ENCODE peak calls at places on chromosome X, in eight cellular contexts. One of them, this sample, is unnamed.

GRCh38 chrX:48720580-48721240 is 24.2 kb downstream of the SUV39H1 start:
- DNase-seq in naive thymus-derived CD4-positive, alpha-beta T cell: no peak
- DNase-seq in aorta: no peak
- DNase-seq in right cardiac atrium: no peak
- DNase-seq in CD4-positive, alpha-beta T cell: no peak
- DNase-seq in psoas muscle: no peak
- DNase-seq in heart right ventricle: no peak
- DNase-seq in PC-9: no peak
- DNase-seq in this sample: no peak

GRCh38 chrX:40154229-40154852 is 56.6 kb upstream of the BCOR start:
- DNase-seq in naive thymus-derived CD4-positive, alpha-beta T cell: no peak
- DNase-seq in aorta: peak; percentile 63
- DNase-seq in right cardiac atrium: peak; percentile 78
- DNase-seq in CD4-positive, alpha-beta T cell: no peak
- DNase-seq in psoas muscle: no peak
- DNase-seq in heart right ventricle: peak; percentile 57
- DNase-seq in PC-9: no peak
- DNase-seq in this sample: no peak

GRCh38 chrX:5086388-5086787 is 1142.3 kb downstream of the NLGN4X start:
- DNase-seq in naive thymus-derived CD4-positive, alpha-beta T cell: no peak
- DNase-seq in aorta: no peak
- DNase-seq in right cardiac atrium: no peak
- DNase-seq in CD4-positive, alpha-beta T cell: no peak
- DNase-seq in psoas muscle: no peak
- DNase-seq in heart right ventricle: no peak
- DNase-seq in PC-9: no peak
- DNase-seq in this sample: no peak

GRCh38 chrX:153804100-153804595 is 9.7 kb downstream of the SSR4 start:
- DNase-seq in naive thymus-derived CD4-positive, alpha-beta T cell: no peak
- DNase-seq in aorta: no peak
- DNase-seq in right cardiac atrium: no peak
- DNase-seq in CD4-positive, alpha-beta T cell: no peak
- DNase-seq in psoas muscle: no peak
- DNase-seq in heart right ventricle: no peak
- DNase-seq in PC-9: no peak
- DNase-seq in this sample: no peak

GRCh38 chrX:129961180-129962083 is 21.0 kb upstream of the BCORL1 start:
- DNase-seq in naive thymus-derived CD4-positive, alpha-beta T cell: no peak
- DNase-seq in aorta: peak; percentile 66
- DNase-seq in right cardiac atrium: peak; percentile 84
- DNase-seq in CD4-positive, alpha-beta T cell: peak; percentile 55
- DNase-seq in psoas muscle: peak; percentile 49
- DNase-seq in heart right ventricle: peak; percentile 54
- DNase-seq in PC-9: peak; percentile 79
- DNase-seq in this sample: no peak

GRCh38 chrX:55326985-55327384 is 62.3 kb upstream of the PAGE3 start:
- DNase-seq in naive thymus-derived CD4-positive, alpha-beta T cell: no peak
- DNase-seq in aorta: no peak
- DNase-seq in right cardiac atrium: no peak
- DNase-seq in CD4-positive, alpha-beta T cell: no peak
- DNase-seq in psoas muscle: no peak
- DNase-seq in heart right ventricle: no peak
- DNase-seq in PC-9: no peak
- DNase-seq in this sample: no peak

GRCh38 chrX:149825424-149825823 is 43.7 kb downstream of the MAGEA9 start:
- DNase-seq in naive thymus-derived CD4-positive, alpha-beta T cell: no peak
- DNase-seq in aorta: no peak
- DNase-seq in right cardiac atrium: no peak
- DNase-seq in CD4-positive, alpha-beta T cell: peak; percentile 17
- DNase-seq in psoas muscle: no peak
- DNase-seq in heart right ventricle: peak; percentile 18
- DNase-seq in PC-9: peak; percentile 5
- DNase-seq in this sample: no peak

GRCh38 chrX:129655547-129656248 is 942 bp upstream of the APLN start:
- DNase-seq in naive thymus-derived CD4-positive, alpha-beta T cell: no peak
- DNase-seq in aorta: no peak
- DNase-seq in right cardiac atrium: no peak
- DNase-seq in CD4-positive, alpha-beta T cell: no peak
- DNase-seq in psoas muscle: no peak
- DNase-seq in heart right ventricle: no peak
- DNase-seq in PC-9: no peak
- DNase-seq in this sample: no peak

GRCh38 chrX:112473654-112474053 is 206.1 kb downstream of the LHFPL1 start:
- DNase-seq in naive thymus-derived CD4-positive, alpha-beta T cell: no peak
- DNase-seq in aorta: no peak
- DNase-seq in right cardiac atrium: peak; percentile 12
- DNase-seq in CD4-positive, alpha-beta T cell: no peak
- DNase-seq in psoas muscle: no peak
- DNase-seq in heart right ventricle: no peak
- DNase-seq in PC-9: no peak
- DNase-seq in this sample: no peak

GRCh38 chrX:96372313-96373046 is 312.2 kb upstream of the DIAPH2 start:
- DNase-seq in naive thymus-derived CD4-positive, alpha-beta T cell: no peak
- DNase-seq in aorta: no peak
- DNase-seq in right cardiac atrium: no peak
- DNase-seq in CD4-positive, alpha-beta T cell: no peak
- DNase-seq in psoas muscle: no peak
- DNase-seq in heart right ventricle: no peak
- DNase-seq in PC-9: peak; percentile 7
- DNase-seq in this sample: no peak

GRCh38 chrX:41313419-41313818 is 20.5 kb upstream of the DDX3X start:
- DNase-seq in naive thymus-derived CD4-positive, alpha-beta T cell: no peak
- DNase-seq in aorta: no peak
- DNase-seq in right cardiac atrium: no peak
- DNase-seq in CD4-positive, alpha-beta T cell: no peak
- DNase-seq in psoas muscle: no peak
- DNase-seq in heart right ventricle: no peak
- DNase-seq in PC-9: no peak
- DNase-seq in this sample: no peak

GRCh38 chrX:10203617-10204016 is 46.8 kb downstream of the CLCN4 start:
- DNase-seq in naive thymus-derived CD4-positive, alpha-beta T cell: no peak
- DNase-seq in aorta: no peak
- DNase-seq in right cardiac atrium: no peak
- DNase-seq in CD4-positive, alpha-beta T cell: no peak
- DNase-seq in psoas muscle: no peak
- DNase-seq in heart right ventricle: no peak
- DNase-seq in PC-9: no peak
- DNase-seq in this sample: no peak

GRCh38 chrX:71579136-71579989 is 1.1 kb downstream of the GCNA start:
- DNase-seq in naive thymus-derived CD4-positive, alpha-beta T cell: no peak
- DNase-seq in aorta: no peak
- DNase-seq in right cardiac atrium: no peak
- DNase-seq in CD4-positive, alpha-beta T cell: no peak
- DNase-seq in psoas muscle: no peak
- DNase-seq in heart right ventricle: no peak
- DNase-seq in PC-9: no peak
- DNase-seq in this sample: no peak

GRCh38 chrX:50813843-50814661 is at the start of gene SHROOM4:
- DNase-seq in naive thymus-derived CD4-positive, alpha-beta T cell: no peak
- DNase-seq in aorta: peak; percentile 71
- DNase-seq in right cardiac atrium: peak; percentile 82
- DNase-seq in CD4-positive, alpha-beta T cell: no peak
- DNase-seq in psoas muscle: peak; percentile 50
- DNase-seq in heart right ventricle: peak; percentile 55
- DNase-seq in PC-9: no peak
- DNase-seq in this sample: peak; percentile 45

GRCh38 chrX:50818986-50819385 is 5.0 kb upstream of the SHROOM4 start:
- DNase-seq in naive thymus-derived CD4-positive, alpha-beta T cell: no peak
- DNase-seq in aorta: no peak
- DNase-seq in right cardiac atrium: no peak
- DNase-seq in CD4-positive, alpha-beta T cell: no peak
- DNase-seq in psoas muscle: no peak
- DNase-seq in heart right ventricle: no peak
- DNase-seq in PC-9: no peak
- DNase-seq in this sample: no peak

GRCh38 chrX:50814701-50815476 is 895 bp upstream of the SHROOM4 start:
- DNase-seq in naive thymus-derived CD4-positive, alpha-beta T cell: no peak
- DNase-seq in aorta: no peak
- DNase-seq in right cardiac atrium: peak; percentile 55
- DNase-seq in CD4-positive, alpha-beta T cell: no peak
- DNase-seq in psoas muscle: peak; percentile 12
- DNase-seq in heart right ventricle: no peak
- DNase-seq in PC-9: no peak
- DNase-seq in this sample: peak; percentile 57

DNA sequence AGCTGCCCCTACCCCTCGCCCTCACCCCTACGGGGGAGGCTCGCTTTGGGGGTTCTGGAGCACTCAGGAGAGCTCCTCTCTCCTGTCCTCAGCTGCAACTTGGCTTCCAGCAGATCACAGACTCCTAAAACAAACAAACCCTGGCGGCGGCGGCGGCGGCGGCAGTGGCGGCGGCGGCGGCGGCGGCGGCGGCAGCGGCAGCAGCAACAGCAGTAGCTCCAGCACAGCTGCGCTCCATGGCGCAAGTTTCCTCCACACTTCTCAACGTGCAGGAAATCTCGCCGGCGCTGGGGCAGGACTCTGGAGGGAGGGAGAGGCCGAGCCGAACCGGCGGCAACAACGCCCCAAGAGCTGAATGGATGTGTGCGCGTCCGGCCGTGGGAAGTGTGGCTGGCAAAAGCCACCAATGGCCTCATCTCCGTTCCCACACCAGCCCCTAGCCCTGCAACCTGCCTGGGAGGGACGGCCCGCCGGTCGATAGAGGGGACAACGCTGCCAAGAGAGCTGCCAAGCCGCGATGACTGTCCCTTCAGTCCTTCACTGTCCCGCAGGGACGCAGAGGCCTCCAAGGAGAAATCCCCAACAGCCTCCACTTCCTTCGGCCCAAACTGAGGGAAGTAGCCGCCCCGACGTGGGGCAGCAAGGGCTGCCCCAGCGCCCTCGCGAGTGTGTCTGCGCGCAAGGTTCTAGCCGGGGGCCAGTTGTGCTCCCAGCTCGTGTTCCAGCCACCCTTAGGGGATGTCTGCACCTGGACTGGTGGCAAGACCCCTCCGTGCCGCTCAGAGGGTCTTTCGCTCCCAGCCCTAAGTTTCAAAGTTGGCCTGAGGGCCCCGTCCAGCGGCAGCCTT is 775 bp downstream of the SHROOM4 start:
- DNase-seq in naive thymus-derived CD4-positive, alpha-beta T cell: no peak
- DNase-seq in aorta: peak; percentile 57
- DNase-seq in right cardiac atrium: peak; percentile 73
- DNase-seq in CD4-positive, alpha-beta T cell: no peak
- DNase-seq in psoas muscle: peak; percentile 30
- DNase-seq in heart right ventricle: peak; percentile 45
- DNase-seq in PC-9: no peak
- DNase-seq in this sample: peak; percentile 34
- H3K27ac ChIP-seq in naive thymus-derived CD4-positive, alpha-beta T cell: no peak overlapping the region
- H3K27ac ChIP-seq in aorta: peak overlapping the region; percentile 0
- H3K27ac ChIP-seq in right cardiac atrium: peak overlapping the region; percentile 71
- H3K27ac ChIP-seq in CD4-positive, alpha-beta T cell: no peak overlapping the region
- H3K27ac ChIP-seq in psoas muscle: peak overlapping the region; percentile 16
- H3K27ac ChIP-seq in heart right ventricle: peak overlapping the region; percentile 55
- H3K27ac ChIP-seq in PC-9: no peak overlapping the region
- H3K27ac ChIP-seq in this sample: peak overlapping the region; percentile 84

GRCh38 chrX:107450823-107451509 is 1.5 kb downstream of the FRMPD3 start:
- DNase-seq in naive thymus-derived CD4-positive, alpha-beta T cell: no peak
- DNase-seq in aorta: no peak
- DNase-seq in right cardiac atrium: peak; percentile 51
- DNase-seq in CD4-positive, alpha-beta T cell: no peak
- DNase-seq in psoas muscle: no peak
- DNase-seq in heart right ventricle: no peak
- DNase-seq in PC-9: no peak
- DNase-seq in this sample: peak; percentile 49
- H3K27me3 ChIP-seq in naive thymus-derived CD4-positive, alpha-beta T cell: no peaks in the 10 kb centered on the region
- H3K27me3 ChIP-seq in aorta: no peaks in the 10 kb centered on the region
- H3K27me3 ChIP-seq in right cardiac atrium: no peaks in the 10 kb centered on the region
- H3K27me3 ChIP-seq in CD4-positive, alpha-beta T cell: peaks cover 27% of the 10 kb centered on the region
- H3K27me3 ChIP-seq in psoas muscle: no peaks in the 10 kb centered on the region
- H3K27me3 ChIP-seq in heart right ventricle: peaks cover 28% of the 10 kb centered on the region
- H3K27me3 ChIP-seq in PC-9: no peaks in the 10 kb centered on the region
- H3K27me3 ChIP-seq in this sample: peaks cover 3% of the 10 kb centered on the region

GRCh38 chrX:16005899-16006298 is 117.5 kb upstream of the GRPR start:
- DNase-seq in naive thymus-derived CD4-positive, alpha-beta T cell: no peak
- DNase-seq in aorta: no peak
- DNase-seq in right cardiac atrium: no peak
- DNase-seq in CD4-positive, alpha-beta T cell: no peak
- DNase-seq in psoas muscle: no peak
- DNase-seq in heart right ventricle: no peak
- DNase-seq in PC-9: no peak
- DNase-seq in this sample: no peak
- H3K27ac ChIP-seq in naive thymus-derived CD4-positive, alpha-beta T cell: no peak overlapping the region
- H3K27ac ChIP-seq in aorta: no peak overlapping the region
- H3K27ac ChIP-seq in right cardiac atrium: no peak overlapping the region
- H3K27ac ChIP-seq in CD4-positive, alpha-beta T cell: no peak overlapping the region
- H3K27ac ChIP-seq in psoas muscle: no peak overlapping the region
- H3K27ac ChIP-seq in heart right ventricle: no peak overlapping the region
- H3K27ac ChIP-seq in PC-9: no peak overlapping the region
- H3K27ac ChIP-seq in this sample: no peak overlapping the region

GRCh38 chrX:97471071-97471470 is 587.4 kb downstream of the RPA4 start:
- DNase-seq in naive thymus-derived CD4-positive, alpha-beta T cell: no peak
- DNase-seq in aorta: no peak
- DNase-seq in right cardiac atrium: no peak
- DNase-seq in CD4-positive, alpha-beta T cell: no peak
- DNase-seq in psoas muscle: no peak
- DNase-seq in heart right ventricle: no peak
- DNase-seq in PC-9: no peak
- DNase-seq in this sample: no peak
- H3K27me3 ChIP-seq in naive thymus-derived CD4-positive, alpha-beta T cell: no peaks in the 10 kb centered on the region
- H3K27me3 ChIP-seq in aorta: no peaks in the 10 kb centered on the region
- H3K27me3 ChIP-seq in right cardiac atrium: no peaks in the 10 kb centered on the region
- H3K27me3 ChIP-seq in CD4-positive, alpha-beta T cell: no peaks in the 10 kb centered on the region
- H3K27me3 ChIP-seq in psoas muscle: no peaks in the 10 kb centered on the region
- H3K27me3 ChIP-seq in heart right ventricle: no peaks in the 10 kb centered on the region
- H3K27me3 ChIP-seq in PC-9: no peaks in the 10 kb centered on the region
- H3K27me3 ChIP-seq in this sample: no peaks in the 10 kb centered on the region

DNA sequence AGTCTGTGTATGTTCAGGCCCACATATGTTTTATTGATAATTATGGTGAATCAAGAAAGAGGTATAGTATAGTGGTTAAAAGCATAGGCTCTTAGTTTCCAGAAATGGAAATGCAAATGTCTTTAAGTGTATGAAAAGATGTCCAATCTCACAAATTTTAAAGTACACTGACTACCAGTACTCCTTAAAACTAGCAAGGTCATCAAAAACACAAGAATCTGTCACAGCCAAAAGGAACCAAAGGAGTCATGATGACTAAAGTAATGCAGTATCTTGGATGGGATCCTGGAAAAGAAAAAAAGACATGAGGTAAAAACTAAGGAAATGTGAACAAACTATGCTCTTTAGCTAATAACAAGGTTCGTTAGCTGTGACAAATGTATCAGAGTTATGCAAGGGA is 659 bp upstream of the RBM41 start:
- DNase-seq in naive thymus-derived CD4-positive, alpha-beta T cell: no peak
- DNase-seq in aorta: no peak
- DNase-seq in right cardiac atrium: no peak
- DNase-seq in CD4-positive, alpha-beta T cell: no peak
- DNase-seq in psoas muscle: no peak
- DNase-seq in heart right ventricle: no peak
- DNase-seq in PC-9: no peak
- DNase-seq in this sample: no peak
- H3K27ac ChIP-seq in naive thymus-derived CD4-positive, alpha-beta T cell: peak overlapping the region; percentile 80
- H3K27ac ChIP-seq in aorta: no peak overlapping the region
- H3K27ac ChIP-seq in right cardiac atrium: no peak overlapping the region
- H3K27ac ChIP-seq in CD4-positive, alpha-beta T cell: no peak overlapping the region
- H3K27ac ChIP-seq in psoas muscle: no peak overlapping the region
- H3K27ac ChIP-seq in heart right ventricle: no peak overlapping the region
- H3K27ac ChIP-seq in PC-9: no peak overlapping the region
- H3K27ac ChIP-seq in this sample: no peak overlapping the region

This sample was measured in dorsolateral prefrontal cortex.